ENCODE peak calls at places on chromosomes 6 and 20, in six cellular contexts. X is foreskin fibroblast, J is ovary, A is adrenal gland, B is neural crest cell, N is nephron progenitor cell. W is an unnamed sample.

GRCh38 chr6:44291841-44292240 is 21.3 kb downstream of the AARS2 start:
- DNase-seq in X (no peak), J (no peak), A (no peak), B (no peak), N (no peak), W (peak; percentile 19)

GRCh38 chr20:7980332-7981046 is 39.1 kb downstream of the TMX4 start:
- DNase-seq in X (peak; percentile 77), J (no peak), A (peak; percentile 14), B (peak; percentile 2), N (peak; percentile 7), W (peak; percentile 30)

GRCh38 chr6:169450097-169450496 is 196.5 kb upstream of the THBS2 start:
- DNase-seq in X (peak; percentile 16), J (no peak), A (no peak), B (no peak), N (no peak), W (no peak)

GRCh38 chr6:80623066-80623815 is 516.8 kb downstream of the BCKDHB start:
- DNase-seq in X (no peak), J (no peak), A (no peak), B (no peak), N (no peak), W (no peak)

GRCh38 chr20:46089076-46089337 is 755 bp downstream of the NCOA5 start:
- DNase-seq in X (no peak), J (no peak), A (no peak), B (no peak), N (peak; percentile 49), W (no peak)

GRCh38 chr6:90080876-90081464 is 186.7 kb downstream of the GJA10 start:
- DNase-seq in X (no peak), J (no peak), A (no peak), B (no peak), N (no peak), W (no peak)

GRCh38 chr6:90940812-90941481 is 354.1 kb upstream of the MAP3K7 start:
- DNase-seq in X (peak; percentile 2), J (no peak), A (no peak), B (no peak), N (no peak), W (no peak)

GRCh38 chr6:52641826-52642225 is 29.1 kb upstream of the TMEM14A start:
- DNase-seq in X (no peak), J (no peak), A (no peak), B (no peak), N (no peak), W (peak; percentile 48)

GRCh38 chr6:45421700-45422540 is 44.2 kb upstream of the SUPT3H start:
- DNase-seq in X (peak; percentile 93), J (peak; percentile 49), A (peak; percentile 41), B (peak; percentile 41), N (peak; percentile 69), W (peak; percentile 80)
- TF ChIP-seq CTCF in X (peak; percentile 17), J (no peak), A (no peak), B (no peak), N (no peak), W (peak; percentile 66)

GRCh38 chr6:158793432-158793831 is 25.7 kb downstream of the EZR start:
- DNase-seq in X (peak; percentile 72), J (no peak), A (no peak), B (no peak), N (no peak), W (peak; percentile 24)
- TF ChIP-seq CTCF in X (peak; percentile 53), J (peak; percentile 21), A (no peak), B (peak; percentile 45), N (no peak), W (peak; percentile 36)

GRCh38 chr6:115976321-115976870 is 84.3 kb downstream of the FRK start:
- DNase-seq in X (no peak), J (no peak), A (no peak), B (no peak), N (no peak), W (no peak)

GRCh38 chr6:115971785-115972184 is 88.9 kb downstream of the FRK start:
- DNase-seq in X (no peak), J (no peak), A (no peak), B (no peak), N (no peak), W (no peak)

GRCh38 chr6:115969930-115970273 is 90.8 kb downstream of the FRK start:
- DNase-seq in X (peak; percentile 70), J (no peak), A (no peak), B (no peak), N (no peak), W (no peak)

GRCh38 chr6:115969207-115969929 is 91.3 kb downstream of the FRK start:
- DNase-seq in X (peak; percentile 34), J (no peak), A (no peak), B (no peak), N (no peak), W (peak; percentile 7)

GRCh38 chr6:115972679-115973078 is 88.0 kb downstream of the FRK start:
- DNase-seq in X (peak; percentile 10), J (no peak), A (no peak), B (no peak), N (no peak), W (no peak)
- TF ChIP-seq CTCF in X (no peak), J (no peak), A (no peak), B (no peak), N (no peak), W (no peak)

DNA sequence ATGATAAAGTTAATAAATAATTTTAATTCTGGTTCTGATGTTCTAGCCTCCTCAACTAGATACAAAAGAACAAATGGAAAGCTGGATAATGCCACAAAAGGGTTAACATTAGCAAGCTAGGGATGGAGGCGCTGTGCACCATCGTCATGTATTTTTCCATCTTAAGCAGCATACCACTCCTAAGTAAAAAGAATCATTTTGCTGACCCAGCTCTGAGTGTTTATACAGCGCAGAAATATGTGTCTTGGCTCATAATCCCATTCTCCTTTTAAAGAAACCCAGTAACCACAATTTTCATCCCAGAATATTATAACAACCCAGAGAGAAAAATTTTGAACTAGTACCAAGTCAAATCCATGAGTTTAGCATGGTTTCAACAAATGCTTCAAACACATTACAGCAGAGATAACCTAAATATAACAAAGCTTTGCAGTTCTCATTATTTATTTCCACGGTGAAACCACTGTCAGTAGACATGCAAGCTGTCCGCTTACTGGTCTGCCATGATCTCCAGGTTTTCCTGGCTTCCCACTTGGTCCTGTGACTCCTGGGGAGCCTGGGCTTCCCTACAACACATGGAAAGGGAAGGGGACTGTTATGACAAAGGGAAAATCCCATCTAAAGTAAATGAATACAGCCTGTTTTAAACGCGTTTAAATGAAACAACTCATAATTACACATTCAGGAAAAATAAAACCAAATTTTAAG is 111.1 kb downstream of the COL12A1 start:
- DNase-seq in X (peak; percentile 67), J (peak; percentile 45), A (no peak), B (no peak), N (no peak), W (no peak)
- TF ChIP-seq CTCF in X (peak; percentile 7), J (no peak), A (no peak), B (no peak), N (no peak), W (no peak)

W was measured in WERI-Rb-1.